ENCODE peak calls at places on chromosome 7, in five cellular contexts. One of them, this sample, is unnamed.

GRCh38 chr7:157615852-157616251 is 279.0 kb downstream of the DNAJB6 start:
- DNase-seq in ELR: no peak
- DNase-seq in NAMALWA: no peak
- DNase-seq in H9: no peak
- DNase-seq in NCI-H187 treated with DMSO at 0.1 percent for 48 hours: no peak
- DNase-seq in this sample: no peak

GRCh38 chr7:44077061-44077460 is 5.3 kb downstream of the POLM start:
- DNase-seq in NAMALWA: no peak
- DNase-seq in NCI-H187 treated with DMSO at 0.1 percent for 48 hours: no peak
- DNase-seq in ELR: no peak
- DNase-seq in H9: no peak
- DNase-seq in this sample: no peak

GRCh38 chr7:122584852-122585251 is 114.1 kb downstream of the RNF133 start:
- DNase-seq in ELR: no peak
- DNase-seq in H9: no peak
- DNase-seq in NCI-H187 treated with DMSO at 0.1 percent for 48 hours: no peak
- DNase-seq in NAMALWA: no peak
- DNase-seq in this sample: no peak

GRCh38 chr7:43905954-43906326 is 456 bp downstream of the URGCP start:
- DNase-seq in NCI-H187 treated with DMSO at 0.1 percent for 48 hours: no peak
- DNase-seq in NAMALWA: no peak
- DNase-seq in ELR: peak; percentile 56
- DNase-seq in H9: peak; percentile 45
- DNase-seq in this sample: peak; percentile 58

GRCh38 chr7:64882341-64883112 is 20.5 kb upstream of the ZNF273 start:
- DNase-seq in NCI-H187 treated with DMSO at 0.1 percent for 48 hours: no peak
- DNase-seq in H9: peak; percentile 18
- DNase-seq in NAMALWA: peak; percentile 79
- DNase-seq in ELR: no peak
- DNase-seq in this sample: no peak

GRCh38 chr7:149569025-149569725 is 71.6 kb upstream of the ZNF746 start:
- DNase-seq in NAMALWA: no peak
- DNase-seq in ELR: no peak
- DNase-seq in NCI-H187 treated with DMSO at 0.1 percent for 48 hours: no peak
- DNase-seq in H9: peak; percentile 65
- DNase-seq in this sample: no peak

GRCh38 chr7:128124786-128125185 is 93.5 kb upstream of the LRRC4 start:
- DNase-seq in H9: no peak
- DNase-seq in NCI-H187 treated with DMSO at 0.1 percent for 48 hours: no peak
- DNase-seq in ELR: no peak
- DNase-seq in NAMALWA: peak; percentile 46
- DNase-seq in this sample: no peak

GRCh38 chr7:94368371-94368791 is 26.3 kb upstream of the COL1A2 start:
- DNase-seq in H9: no peak
- DNase-seq in ELR: peak; percentile 58
- DNase-seq in NCI-H187 treated with DMSO at 0.1 percent for 48 hours: no peak
- DNase-seq in NAMALWA: no peak
- DNase-seq in this sample: peak; percentile 89

GRCh38 chr7:79292834-79293233 is 160.6 kb downstream of the MAGI2 start:
- DNase-seq in NAMALWA: no peak
- DNase-seq in H9: no peak
- DNase-seq in NCI-H187 treated with DMSO at 0.1 percent for 48 hours: no peak
- DNase-seq in ELR: no peak
- DNase-seq in this sample: no peak

GRCh38 chr7:151449990-151450389 is 10.0 kb upstream of the CRYGN start:
- DNase-seq in NAMALWA: no peak
- DNase-seq in NCI-H187 treated with DMSO at 0.1 percent for 48 hours: no peak
- DNase-seq in H9: no peak
- DNase-seq in ELR: no peak
- DNase-seq in this sample: no peak

GRCh38 chr7:50531928-50532327 is 33.3 kb downstream of the DDC start:
- DNase-seq in ELR: peak; percentile 35
- DNase-seq in H9: no peak
- DNase-seq in NAMALWA: no peak
- DNase-seq in NCI-H187 treated with DMSO at 0.1 percent for 48 hours: peak; percentile 45
- DNase-seq in this sample: peak; percentile 54

GRCh38 chr7:77940647-77941046 is 142.1 kb downstream of the PHTF2 start:
- DNase-seq in NAMALWA: peak; percentile 72
- DNase-seq in NCI-H187 treated with DMSO at 0.1 percent for 48 hours: no peak
- DNase-seq in H9: no peak
- DNase-seq in ELR: peak; percentile 51
- DNase-seq in this sample: peak; percentile 50

GRCh38 chr7:64463636-64464375 is 99.1 kb downstream of the ZNF680 start:
- DNase-seq in ELR: peak; percentile 59
- DNase-seq in NCI-H187 treated with DMSO at 0.1 percent for 48 hours: peak; percentile 91
- DNase-seq in H9: no peak
- DNase-seq in NAMALWA: no peak
- DNase-seq in this sample: peak; percentile 0

GRCh38 chr7:105345003-105345402 is 43.7 kb downstream of the SRPK2 start:
- DNase-seq in ELR: no peak
- DNase-seq in H9: no peak
- DNase-seq in NCI-H187 treated with DMSO at 0.1 percent for 48 hours: no peak
- DNase-seq in NAMALWA: no peak
- DNase-seq in this sample: no peak

GRCh38 chr7:78083466-78084120 is 285.0 kb downstream of the PHTF2 start:
- DNase-seq in NCI-H187 treated with DMSO at 0.1 percent for 48 hours: no peak
- DNase-seq in ELR: no peak
- DNase-seq in NAMALWA: no peak
- DNase-seq in H9: no peak
- DNase-seq in this sample: no peak

GRCh38 chr7:154832557-154833138 is 170.3 kb downstream of the PAXIP1 start:
- DNase-seq in H9: peak; percentile 55
- DNase-seq in NCI-H187 treated with DMSO at 0.1 percent for 48 hours: no peak
- DNase-seq in NAMALWA: peak; percentile 45
- DNase-seq in ELR: no peak
- DNase-seq in this sample: no peak

GRCh38 chr7:143240323-143241168 is 18.7 kb downstream of the TAS2R40 start:
- DNase-seq in ELR: peak; percentile 79
- DNase-seq in NCI-H187 treated with DMSO at 0.1 percent for 48 hours: peak; percentile 37
- DNase-seq in NAMALWA: peak; percentile 87
- DNase-seq in H9: peak; percentile 64
- DNase-seq in this sample: peak; percentile 87

GRCh38 chr7:116786791-116787443 is 75.5 kb upstream of the CAPZA2 start:
- DNase-seq in ELR: peak; percentile 69
- DNase-seq in NCI-H187 treated with DMSO at 0.1 percent for 48 hours: no peak
- DNase-seq in H9: no peak
- DNase-seq in NAMALWA: peak; percentile 77
- DNase-seq in this sample: peak; percentile 81

GRCh38 chr7:77980087-77980713 is 181.6 kb downstream of the PHTF2 start:
- DNase-seq in ELR: no peak
- DNase-seq in H9: no peak
- DNase-seq in NAMALWA: no peak
- DNase-seq in NCI-H187 treated with DMSO at 0.1 percent for 48 hours: no peak
- DNase-seq in this sample: peak; percentile 23

GRCh38 chr7:2355079-2356008 is 717 bp downstream of the EIF3B start:
- DNase-seq in NCI-H187 treated with DMSO at 0.1 percent for 48 hours: no peak
- DNase-seq in NAMALWA: peak; percentile 47
- DNase-seq in ELR: peak; percentile 42
- DNase-seq in H9: no peak
- DNase-seq in this sample: peak; percentile 33

GRCh38 chr7:137667633-137668387 is 179.0 kb downstream of the DGKI start:
- DNase-seq in NCI-H187 treated with DMSO at 0.1 percent for 48 hours: no peak
- DNase-seq in ELR: peak; percentile 79
- DNase-seq in H9: no peak
- DNase-seq in NAMALWA: no peak
- DNase-seq in this sample: peak; percentile 97

GRCh38 chr7:117673839-117674238 is 194.0 kb downstream of the CFTR start:
- DNase-seq in ELR: peak; percentile 55
- DNase-seq in NAMALWA: peak; percentile 42
- DNase-seq in NCI-H187 treated with DMSO at 0.1 percent for 48 hours: no peak
- DNase-seq in H9: no peak
- DNase-seq in this sample: peak; percentile 43

GRCh38 chr7:159014297-159015062 is 130.2 kb downstream of the VIPR2 start:
- DNase-seq in NCI-H187 treated with DMSO at 0.1 percent for 48 hours: no peak
- DNase-seq in H9: no peak
- DNase-seq in ELR: no peak
- DNase-seq in NAMALWA: no peak
- DNase-seq in this sample: no peak